ENCODE peak calls at places on chromosomes 13 and 19, in nine cellular contexts. T is stimulated activated CD4-positive, alpha-beta T cell treated with anti-CD3 and anti-CD28 coated beads, Interleukin-12 subunit alpha, Interleukin-12 subunit beta, amount 100 ng/mL, for 24 hours; Y is activated T-cell treated with anti-CD3 and anti-CD28 coated beads, Interleukin-2, amount 50 U/mL, for 1 hour; H is Peyer's patch; K is T follicular helper cell; Q is renal cortical epithelial cell; B is endodermal cell; S is AG09319; R is C1 segment of cervical spinal cord. D is an unnamed sample.

GRCh38 chr13:40932252-40932651 is 86.9 kb downstream of the ELF1 start:
- DNase-seq in T (no peak), Y (no peak), H (no peak), K (no peak), Q (no peak), B (no peak), S (no peak), R (no peak), D (no peak)

GRCh38 chr19:18449552-18449951 is 11.6 kb upstream of the ISYNA1 start:
- DNase-seq in T (no peak), Y (no peak), H (no peak), K (no peak), Q (no peak), B (no peak), S (no peak), R (no peak), D (no peak)

GRCh38 chr19:39599116-39599515 is 3.2 kb upstream of the LGALS13 start:
- DNase-seq in T (no peak), Y (no peak), H (no peak), K (no peak), Q (peak; percentile 23), B (peak; percentile 83), S (no peak), R (no peak), D (no peak)

GRCh38 chr13:44128522-44128921 is 245.1 kb upstream of the SERP2 start:
- DNase-seq in T (no peak), Y (no peak), H (no peak), K (no peak), Q (no peak), B (no peak), S (no peak), R (peak; percentile 15), D (no peak)

GRCh38 chr13:97856001-97856675 is 97.3 kb upstream of the IPO5 start:
- DNase-seq in T (no peak), Y (no peak), H (no peak), K (no peak), Q (peak; percentile 60), B (peak; percentile 61), S (no peak), R (peak; percentile 3), D (no peak)

GRCh38 chr19:55619264-55619663 is 5.1 kb downstream of the ZNF784 start:
- DNase-seq in T (no peak), Y (no peak), H (no peak), K (no peak), Q (no peak), B (no peak), S (no peak), R (no peak), D (no peak)

GRCh38 chr19:45790942-45791341 is 1.7 kb downstream of the DMWD start:
- DNase-seq in T (no peak), Y (no peak), H (peak; percentile 43), K (no peak), Q (no peak), B (no peak), S (no peak), R (no peak), D (no peak)

GRCh38 chr19:37931941-37932655 is 25.1 kb downstream of the SIPA1L3 start:
- DNase-seq in T (no peak), Y (no peak), H (peak; percentile 90), K (no peak), Q (peak; percentile 97), B (peak; percentile 91), S (no peak), R (peak; percentile 15), D (peak; percentile 90)

GRCh38 chr19:39351537-39352037 is 9.4 kb downstream of the SAMD4B start:
- DNase-seq in T (peak; percentile 13), Y (no peak), H (no peak), K (no peak), Q (no peak), B (no peak), S (no peak), R (no peak), D (no peak)

GRCh38 chr13:111177081-111177711 is 62.1 kb downstream of the ARHGEF7 start:
- DNase-seq in T (no peak), Y (peak; percentile 61), H (no peak), K (peak; percentile 56), Q (no peak), B (no peak), S (no peak), R (peak; percentile 64), D (no peak)

D was measured in NCI-H146.